ENCODE peak calls at places on chromosomes 5 and 9, in four cellular contexts. D is mesendoderm, V is HCEC 1CT, G is WTC11. W is an unnamed sample.

GRCh38 chr9:31394040-31394473 is 990.4 kb upstream of the ACO1 start:
- DNase-seq in D (no peak), V (no peak), G (no peak), W (no peak)

GRCh38 chr5:157994271-157994691 is 135.3 kb upstream of the CLINT1 start:
- DNase-seq in D (no peak), V (no peak), G (no peak), W (no peak)

GRCh38 chr9:124518116-124518515 is 10.9 kb upstream of the NR5A1 start:
- DNase-seq in D (no peak), V (no peak), G (no peak), W (no peak)

GRCh38 chr9:124270504-124271335 is 13.0 kb downstream of the NEK6 start:
- DNase-seq in D (no peak), V (no peak), G (no peak), W (no peak)

GRCh38 chr5:16025681-16026080 is 153.9 kb downstream of the MARCHF11 start:
- DNase-seq in D (peak; percentile 66), V (peak; percentile 15), G (no peak), W (no peak)

GRCh38 chr9:95078934-95079333 is 238.6 kb downstream of the FANCC start:
- DNase-seq in D (peak; percentile 85), V (no peak), G (peak; percentile 44), W (peak; percentile 71)

GRCh38 chr9:92984976-92985375 is 37.7 kb downstream of the FGD3 start:
- DNase-seq in D (no peak), V (no peak), G (no peak), W (no peak)

GRCh38 chr9:133910855-133911514 is 81.1 kb downstream of the VAV2 start:
- DNase-seq in D (no peak), V (no peak), G (no peak), W (no peak)

GRCh38 chr5:36240779-36241635 is 718 bp downstream of the NADK2 start:
- DNase-seq in D (peak; percentile 84), V (peak; percentile 72), G (peak; percentile 70), W (peak; percentile 82)

W was measured in neural progenitor cell.